ENCODE peak calls at places on chromosome 17, in nine cellular contexts. One of them, this sample, is unnamed.

GRCh38 chr17:10107320-10108165 is 90.9 kb downstream of the GAS7 start:
- DNase-seq in heart right ventricle: no peak
- DNase-seq in prostate gland: no peak
- DNase-seq in NCI-H460: no peak
- DNase-seq in GM04504: no peak
- DNase-seq in T-cell: no peak
- DNase-seq in SW 1271: no peak
- DNase-seq in ELR: no peak
- DNase-seq in left cardiac atrium: no peak
- DNase-seq in this sample: no peak

GRCh38 chr17:73342057-73342522 is 30.3 kb upstream of the CDC42EP4 start:
- DNase-seq in heart right ventricle: peak
- DNase-seq in prostate gland: peak
- DNase-seq in NCI-H460: no peak
- DNase-seq in GM04504: peak
- DNase-seq in T-cell: no peak
- DNase-seq in SW 1271: no peak
- DNase-seq in ELR: peak
- DNase-seq in left cardiac atrium: peak
- DNase-seq in this sample: peak

GRCh38 chr17:46115687-46116086 is 77.5 kb downstream of the KANSL1 start:
- DNase-seq in heart right ventricle: no peak
- DNase-seq in prostate gland: no peak
- DNase-seq in NCI-H460: no peak
- DNase-seq in GM04504: no peak
- DNase-seq in T-cell: no peak
- DNase-seq in SW 1271: no peak
- DNase-seq in ELR: no peak
- DNase-seq in left cardiac atrium: no peak
- DNase-seq in this sample: no peak

GRCh38 chr17:68458260-68459029 is 1.1 kb upstream of the WIPI1 start:
- DNase-seq in heart right ventricle: no peak
- DNase-seq in prostate gland: no peak
- DNase-seq in NCI-H460: no peak
- DNase-seq in GM04504: no peak
- DNase-seq in T-cell: no peak
- DNase-seq in SW 1271: no peak
- DNase-seq in ELR: no peak
- DNase-seq in left cardiac atrium: no peak
- DNase-seq in this sample: no peak

GRCh38 chr17:75561927-75562603 is 25.5 kb upstream of the MYO15B start:
- DNase-seq in heart right ventricle: no peak
- DNase-seq in prostate gland: no peak
- DNase-seq in NCI-H460: no peak
- DNase-seq in GM04504: peak
- DNase-seq in T-cell: no peak
- DNase-seq in SW 1271: no peak
- DNase-seq in ELR: peak
- DNase-seq in left cardiac atrium: no peak
- DNase-seq in this sample: no peak

GRCh38 chr17:17808706-17809432 is 27.9 kb downstream of the SREBF1 start:
- DNase-seq in heart right ventricle: no peak
- DNase-seq in prostate gland: no peak
- DNase-seq in NCI-H460: no peak
- DNase-seq in GM04504: no peak
- DNase-seq in T-cell: no peak
- DNase-seq in SW 1271: no peak
- DNase-seq in ELR: no peak
- DNase-seq in left cardiac atrium: no peak
- DNase-seq in this sample: no peak

GRCh38 chr17:33049781-33050414 is 58.3 kb downstream of the SPACA3 start:
- DNase-seq in heart right ventricle: no peak
- DNase-seq in prostate gland: no peak
- DNase-seq in NCI-H460: peak
- DNase-seq in GM04504: peak
- DNase-seq in T-cell: peak
- DNase-seq in SW 1271: no peak
- DNase-seq in ELR: peak
- DNase-seq in left cardiac atrium: peak
- DNase-seq in this sample: no peak

GRCh38 chr17:78019367-78019975 is 61.0 kb downstream of the TNRC6C start:
- DNase-seq in heart right ventricle: no peak
- DNase-seq in prostate gland: no peak
- DNase-seq in NCI-H460: peak
- DNase-seq in GM04504: no peak
- DNase-seq in T-cell: no peak
- DNase-seq in SW 1271: no peak
- DNase-seq in ELR: peak
- DNase-seq in left cardiac atrium: no peak
- DNase-seq in this sample: no peak

GRCh38 chr17:4389079-4389478 is 22.6 kb upstream of the UBE2G1 start:
- DNase-seq in heart right ventricle: no peak
- DNase-seq in prostate gland: peak
- DNase-seq in NCI-H460: no peak
- DNase-seq in GM04504: no peak
- DNase-seq in T-cell: no peak
- DNase-seq in SW 1271: no peak
- DNase-seq in ELR: no peak
- DNase-seq in left cardiac atrium: no peak
- DNase-seq in this sample: no peak

GRCh38 chr17:18070861-18071340 is 16.8 kb upstream of the DRG2 start:
- DNase-seq in heart right ventricle: no peak
- DNase-seq in prostate gland: no peak
- DNase-seq in NCI-H460: no peak
- DNase-seq in GM04504: no peak
- DNase-seq in T-cell: no peak
- DNase-seq in SW 1271: no peak
- DNase-seq in ELR: peak
- DNase-seq in left cardiac atrium: no peak
- DNase-seq in this sample: no peak

GRCh38 chr17:43018008-43018853 is 4.0 kb downstream of the VAT1 start:
- DNase-seq in heart right ventricle: no peak
- DNase-seq in prostate gland: no peak
- DNase-seq in NCI-H460: no peak
- DNase-seq in GM04504: no peak
- DNase-seq in T-cell: no peak
- DNase-seq in SW 1271: no peak
- DNase-seq in ELR: no peak
- DNase-seq in left cardiac atrium: no peak
- DNase-seq in this sample: peak

GRCh38 chr17:41547378-41547841 is 19.3 kb upstream of the KRT19 start:
- DNase-seq in heart right ventricle: no peak
- DNase-seq in prostate gland: no peak
- DNase-seq in NCI-H460: no peak
- DNase-seq in GM04504: no peak
- DNase-seq in T-cell: no peak
- DNase-seq in SW 1271: no peak
- DNase-seq in ELR: peak
- DNase-seq in left cardiac atrium: no peak
- DNase-seq in this sample: no peak